ENCODE peak calls at places on chromosomes 1 and 21, in seven cellular contexts. G is DND-41, I is lower lobe of right lung, W is HepG2, J is heart right ventricle, A is right lobe of liver, H is body of pancreas. L is an unnamed sample.
A peak's percentile ranks its signal among the peaks of the same experiment; 100 is the strongest.

GRCh38 chr1:16243936-16244649 is 7.1 kb upstream of the CPLANE2 start:
- ATAC-seq in H (peak; percentile 71), A (peak; percentile 73), J (peak; percentile 12), I (peak; percentile 73), W (peak; percentile 64), G (peak; percentile 83), L (peak; percentile 51)

GRCh38 chr1:186978596-186979556 is 150.1 kb downstream of the PLA2G4A start:
- ATAC-seq in W (no peak), A (peak; percentile 48), G (no peak), J (no peak), H (no peak), I (peak; percentile 47), L (no peak)

GRCh38 chr1:17215545-17215890 is 10.6 kb downstream of the PADI1 start:
- ATAC-seq in G (no peak), A (no peak), J (no peak), W (no peak), I (no peak), H (no peak), L (no peak)

GRCh38 chr1:223482766-223483165 is 89.6 kb downstream of the CCDC185 start:
- ATAC-seq in I (no peak), J (no peak), W (no peak), A (no peak), H (no peak), G (no peak), L (no peak)

GRCh38 chr1:26015358-26015757 is 6.2 kb upstream of the EXTL1 start:
- ATAC-seq in W (no peak), J (no peak), G (no peak), A (peak; percentile 70), H (no peak), I (peak; percentile 73), L (peak; percentile 55)

GRCh38 chr1:63322944-63323865 is 838 bp downstream of the FOXD3 start:
- ATAC-seq in I (no peak), G (no peak), J (no peak), A (no peak), W (no peak), H (no peak), L (no peak)

GRCh38 chr1:109989656-109990653 is 5.4 kb downstream of the AHCYL1 start:
- ATAC-seq in G (no peak), I (peak; percentile 41), A (peak; percentile 29), J (no peak), W (no peak), H (no peak), L (no peak)

GRCh38 chr21:26140185-26140584 is 30.4 kb downstream of the APP start:
- ATAC-seq in H (peak; percentile 33), A (peak; percentile 93), J (peak; percentile 92), W (peak; percentile 77), I (peak; percentile 71), G (no peak), L (peak; percentile 85)

GRCh38 chr1:239243003-239243402 is 143.4 kb upstream of the CHRM3 start:
- ATAC-seq in W (no peak), A (no peak), G (no peak), J (no peak), I (no peak), H (no peak), L (no peak)

GRCh38 chr1:89978763-89979162 is 16.1 kb upstream of the ZNF326 start:
- ATAC-seq in J (no peak), I (no peak), W (no peak), A (no peak), G (no peak), H (no peak), L (no peak)

GRCh38 chr1:27634982-27635362 is at the start of gene FGR:
- ATAC-seq in I (peak; percentile 43), A (peak; percentile 47), G (no peak), H (no peak), J (peak; percentile 19), W (no peak), L (no peak)

GRCh38 chr1:87478231-87478630 is 149.6 kb downstream of the LMO4 start:
- ATAC-seq in G (no peak), W (peak; percentile 37), I (no peak), H (no peak), A (no peak), J (no peak), L (no peak)

GRCh38 chr1:25711555-25712298 is 88.3 kb upstream of the SELENON start:
- ATAC-seq in W (no peak), I (peak; percentile 77), G (peak; percentile 75), J (no peak), H (no peak), A (peak; percentile 84), L (no peak)

GRCh38 chr1:25066253-25066652 is 136.2 kb upstream of the RUNX3 start:
- ATAC-seq in G (no peak), W (no peak), A (no peak), H (no peak), J (no peak), I (peak; percentile 24), L (no peak)

GRCh38 chr1:43505077-43505780 is 25.5 kb upstream of the PTPRF start:
- ATAC-seq in A (no peak), I (no peak), W (peak; percentile 58), J (no peak), G (no peak), H (peak; percentile 42), L (no peak)

GRCh38 chr1:228210076-228210651 is 2.3 kb downstream of the OBSCN start:
- ATAC-seq in G (no peak), J (peak; percentile 36), H (no peak), W (no peak), I (no peak), A (no peak), L (no peak)

GRCh38 chr1:198656500-198656932 is 17.7 kb downstream of the PTPRC start:
- ATAC-seq in I (peak; percentile 68), H (no peak), A (peak; percentile 58), W (no peak), J (no peak), G (peak; percentile 90), L (no peak)

GRCh38 chr21:14734833-14735232 is 188.7 kb upstream of the SAMSN1 start:
- ATAC-seq in I (no peak), H (no peak), A (no peak), J (no peak), W (no peak), G (no peak), L (no peak)

GRCh38 chr1:19688041-19688842 is 23.6 kb downstream of the HTR6 start:
- ATAC-seq in J (peak; percentile 39), H (no peak), W (no peak), G (no peak), A (peak; percentile 35), I (peak; percentile 41), L (no peak)

GRCh38 chr1:23394664-23395063 is 25.0 kb upstream of the ZNF436 start:
- ATAC-seq in H (peak; percentile 84), A (peak; percentile 75), G (no peak), J (peak; percentile 81), W (peak; percentile 36), I (peak; percentile 64), L (peak; percentile 94)

GRCh38 chr1:27931184-27931583 is 3.6 kb upstream of the SMPDL3B start:
- ATAC-seq in G (no peak), I (no peak), J (no peak), W (no peak), A (no peak), H (no peak), L (no peak)

GRCh38 chr1:32334274-32334861 is 1.7 kb downstream of the MARCKSL1 start:
- ATAC-seq in H (no peak), I (no peak), J (no peak), W (peak; percentile 1), A (no peak), G (peak; percentile 6), L (no peak)

DNA sequence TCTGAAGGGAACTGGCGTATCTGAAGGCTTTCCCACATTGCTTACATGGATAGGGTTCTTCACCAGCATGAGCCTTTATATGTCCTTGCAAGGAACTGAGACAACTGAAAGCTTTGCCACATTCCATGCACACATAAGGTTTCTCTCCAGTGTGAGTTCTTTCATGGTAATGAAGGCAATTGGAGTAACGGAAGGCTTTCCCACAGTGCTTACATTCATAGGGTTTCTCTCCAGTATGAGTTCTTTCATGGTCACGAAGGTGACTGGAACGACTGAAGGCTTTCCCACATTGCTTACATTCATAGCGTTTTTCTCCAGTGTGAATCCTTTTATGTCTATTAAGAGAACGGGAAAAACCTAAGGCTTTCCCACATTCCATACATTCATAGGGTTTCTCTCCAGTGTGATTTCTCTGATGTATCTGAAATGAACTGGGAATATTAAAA is 15.0 kb downstream of the ZNF124 start:
- ATAC-seq in G (no peak), A (no peak), H (no peak), J (no peak), I (no peak), W (no peak), L (no peak)
- H3K9me3 ChIP-seq in G (peaks cover 69% of the 10 kb centered on the region), A (peaks cover 5% of the 10 kb centered on the region), H (peaks cover 64% of the 10 kb centered on the region), J (peaks cover 81% of the 10 kb centered on the region), I (peaks cover 97% of the 10 kb centered on the region), W (peaks cover 54% of the 10 kb centered on the region), L (no peaks in the 10 kb centered on the region)

DNA sequence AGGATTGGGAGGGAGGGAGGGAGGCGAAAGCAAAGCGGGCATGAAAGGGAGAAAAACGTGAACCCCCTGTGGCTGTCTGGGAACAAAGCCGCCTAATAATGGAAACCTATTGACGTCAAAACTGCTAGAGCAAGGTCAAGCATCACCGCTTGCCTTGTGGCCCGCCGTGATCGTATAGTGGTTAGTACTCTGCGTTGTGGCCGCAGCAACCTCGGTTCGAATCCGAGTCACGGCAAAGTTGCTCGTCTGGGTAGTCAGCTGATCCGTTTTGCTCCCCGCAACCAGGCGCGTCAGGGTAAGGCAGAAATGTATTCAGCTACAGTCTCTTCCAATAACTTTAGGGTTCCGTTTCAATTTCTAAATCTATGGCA is 99.2 kb downstream of the PRKAB2 start:
- ATAC-seq in A (no peak), I (no peak), H (no peak), W (no peak), J (no peak), G (no peak), L (no peak)
- H3K9me3 ChIP-seq in A (no peaks in the 10 kb centered on the region), I (no peaks in the 10 kb centered on the region), H (no peaks in the 10 kb centered on the region), W (no peaks in the 10 kb centered on the region), J (no peaks in the 10 kb centered on the region), G (peaks cover 8% of the 10 kb centered on the region), L (no peaks in the 10 kb centered on the region)

DNA sequence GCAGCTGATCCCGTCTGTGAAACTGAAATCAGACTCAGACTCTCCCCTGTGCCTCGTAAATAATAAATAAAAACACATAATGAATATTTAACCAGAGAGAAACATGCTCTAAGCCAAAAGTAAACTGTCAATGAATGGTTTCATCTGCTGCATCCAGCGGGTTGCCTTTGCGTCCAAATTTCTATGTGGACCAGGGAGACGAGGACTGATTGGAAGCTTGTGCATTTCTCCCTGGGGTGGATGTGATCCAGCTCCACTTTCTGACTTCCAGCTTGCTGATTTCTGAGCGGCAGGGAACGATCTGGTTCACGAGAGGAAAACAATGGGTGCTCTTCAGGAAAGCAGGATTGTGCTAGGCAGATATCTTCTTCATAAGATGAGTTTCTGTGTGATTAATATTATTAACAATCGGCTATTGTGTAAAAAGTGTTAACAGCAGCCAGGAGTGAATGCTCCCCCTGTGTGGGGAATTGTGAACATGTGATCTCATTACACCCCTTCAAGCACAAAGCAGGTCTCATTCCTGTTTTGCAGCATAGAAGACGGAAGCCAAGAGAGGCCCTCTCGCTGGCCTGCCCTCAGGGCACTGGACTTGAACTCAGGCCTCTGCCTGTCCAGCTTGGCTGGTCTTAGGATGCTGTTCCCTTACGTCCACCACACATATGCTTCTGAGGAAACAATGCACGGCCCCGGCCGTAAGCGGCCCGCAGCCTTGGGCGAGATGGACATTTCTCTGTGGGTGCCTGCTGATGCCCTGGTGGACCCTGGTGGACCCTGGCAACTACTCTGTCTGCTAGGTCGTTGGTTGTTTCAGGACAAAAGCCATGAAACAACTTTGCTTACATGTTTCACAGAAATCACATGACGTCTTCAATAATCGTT is 183.3 kb upstream of the C1orf174 start:
- ATAC-seq in W (no peak), G (no peak), A (peak; percentile 6), J (no peak), H (peak; percentile 15), I (no peak), L (no peak)
- H3K9me3 ChIP-seq in W (no peaks in the 10 kb centered on the region), G (no peaks in the 10 kb centered on the region), A (no peaks in the 10 kb centered on the region), J (no peaks in the 10 kb centered on the region), H (no peaks in the 10 kb centered on the region), I (no peaks in the 10 kb centered on the region), L (peaks cover 5% of the 10 kb centered on the region)

GRCh38 chr21:44628707-44629391 is 2.0 kb downstream of the KRTAP10-9 start:
- ATAC-seq in A (no peak), H (no peak), J (peak; percentile 53), G (no peak), I (peak; percentile 18), W (no peak), L (no peak)
- H3K9me3 ChIP-seq in A (no peaks in the 10 kb centered on the region), H (peaks cover 6% of the 10 kb centered on the region), J (peaks cover 14% of the 10 kb centered on the region), G (peaks cover 9% of the 10 kb centered on the region), I (peaks cover 14% of the 10 kb centered on the region), W (peaks cover 25% of the 10 kb centered on the region), L (no peaks in the 10 kb centered on the region)